ENCODE peak calls at places on chromosome 20, in four cellular contexts. N, H, C and I are unnamed samples.

GRCh38 chr20:41231136-41231535 is 86.4 kb downstream of the ZHX3 start:
- DNase-seq in C (no peak), N (no peak), H (no peak), I (no peak)

GRCh38 chr20:54040528-54040927 is 29.9 kb downstream of the BCAS1 start:
- DNase-seq in C (no peak), N (no peak), H (no peak), I (no peak)

GRCh38 chr20:13302647-13303425 is 81.8 kb downstream of the ISM1 start:
- DNase-seq in H (peak; percentile 61), C (no peak), N (no peak), I (peak; percentile 53)

GRCh38 chr20:21315138-21315537 is 12.0 kb downstream of the XRN2 start:
- DNase-seq in C (peak; percentile 78), H (peak; percentile 10), N (no peak), I (no peak)

GRCh38 chr20:33689973-33690372 is 3.8 kb upstream of the E2F1 start:
- DNase-seq in C (peak; percentile 66), H (no peak), N (no peak), I (no peak)

GRCh38 chr20:40991181-40991889 is 37.3 kb upstream of the TOP1 start:
- DNase-seq in N (no peak), H (peak; percentile 23), C (no peak), I (no peak)

GRCh38 chr20:768426-768978 is at the start of gene SLC52A3:
- DNase-seq in N (no peak), C (no peak), H (peak; percentile 33), I (peak; percentile 86)

GRCh38 chr20:11582073-11582472 is 335.6 kb upstream of the BTBD3 start:
- DNase-seq in C (no peak), N (no peak), H (no peak), I (no peak)

GRCh38 chr20:25249198-25249931 is 1.5 kb downstream of the PYGB start:
- DNase-seq in C (peak; percentile 15), N (no peak), H (no peak), I (peak; percentile 8)

GRCh38 chr20:20138301-20139064 is 86.2 kb downstream of the CFAP61 start:
- DNase-seq in C (no peak), H (no peak), N (no peak), I (no peak)

GRCh38 chr20:19758888-19759331 is 852 bp downstream of the RIN2 start:
- DNase-seq in C (no peak), H (peak; percentile 54), N (peak; percentile 52), I (peak; percentile 76)

GRCh38 chr20:49447946-49448809 is 34.3 kb downstream of the KCNB1 start:
- DNase-seq in N (no peak), H (no peak), C (no peak), I (no peak)

GRCh38 chr20:49627329-49627761 is 59.4 kb upstream of the PTGIS start:
- DNase-seq in H (peak; percentile 86), C (no peak), N (no peak), I (no peak)

GRCh38 chr20:38017959-38018358 is 15.3 kb downstream of the TTI1 start:
- DNase-seq in C (no peak), N (no peak), H (no peak), I (no peak)

GRCh38 chr20:59820204-59821041 is 113.0 kb downstream of the SYCP2 start:
- DNase-seq in C (no peak), N (no peak), H (no peak), I (peak; percentile 11)

GRCh38 chr20:43901296-43901695 is 13.4 kb upstream of the TOX2 start:
- DNase-seq in C (no peak), N (no peak), H (no peak), I (no peak)

GRCh38 chr20:18972251-18972876 is 158.8 kb downstream of the SCP2D1 start:
- DNase-seq in N (no peak), C (no peak), H (no peak), I (no peak)

GRCh38 chr20:57427239-57428127 is 36.3 kb downstream of the RBM38 start:
- DNase-seq in C (no peak), H (peak; percentile 85), N (no peak), I (no peak)

GRCh38 chr20:32333181-32333987 is 24.7 kb upstream of the ASXL1 start:
- DNase-seq in N (no peak), H (peak; percentile 44), C (no peak), I (no peak)

GRCh38 chr20:47274449-47275108 is 81.9 kb downstream of the ZMYND8 start:
- DNase-seq in H (peak; percentile 74), N (no peak), C (peak; percentile 97), I (no peak)

GRCh38 chr20:21394120-21394519 is 3.2 kb downstream of the NKX2-4 start:
- DNase-seq in H (no peak), C (no peak), N (no peak), I (no peak)

GRCh38 chr20:47206962-47207641 is 149.4 kb downstream of the ZMYND8 start:
- DNase-seq in H (no peak), C (no peak), N (peak; percentile 8), I (no peak)

GRCh38 chr20:57705103-57705899 is 4.5 kb downstream of the PMEPA1 start:
- DNase-seq in N (no peak), H (no peak), C (no peak), I (no peak)

GRCh38 chr20:7571521-7572065 is 368.7 kb downstream of the HAO1 start:
- DNase-seq in H (no peak), N (no peak), C (no peak), I (no peak)

GRCh38 chr20:21114584-21114983 is 8.4 kb upstream of the LINC00237 start:
- DNase-seq in C (no peak), H (no peak), N (no peak), I (no peak)

GRCh38 chr20:43389839-43390626 is 67.7 kb upstream of the SRSF6 start:
- DNase-seq in H (peak; percentile 46), C (no peak), N (peak; percentile 26), I (peak; percentile 67)

GRCh38 chr20:47502271-47502730 is 614 bp downstream of the NCOA3 start:
- DNase-seq in C (peak; percentile 8), H (peak; percentile 53), N (peak; percentile 41), I (no peak)

GRCh38 chr20:539848-540247 is 3.7 kb downstream of the CSNK2A1 start:
- DNase-seq in C (peak; percentile 49), H (peak; percentile 68), N (no peak), I (no peak)

GRCh38 chr20:6626805-6627204 is 140.7 kb upstream of the BMP2 start:
- DNase-seq in N (no peak), C (no peak), H (no peak), I (peak; percentile 57)

GRCh38 chr20:38985603-38986170 is 23.5 kb downstream of the DHX35 start:
- DNase-seq in N (no peak), H (peak; percentile 71), C (peak; percentile 73), I (no peak)

GRCh38 chr20:47970282-47970903 is 185.1 kb upstream of the SULF2 start:
- DNase-seq in C (no peak), H (no peak), N (no peak), I (no peak)

GRCh38 chr20:20785226-20785625 is 72.8 kb upstream of the RALGAPA2 start:
- DNase-seq in H (no peak), C (no peak), N (no peak), I (no peak)

GRCh38 chr20:34710568-34710839 is 6.4 kb downstream of the TP53INP2 start:
- DNase-seq in C (no peak), N (no peak), H (no peak), I (no peak)

GRCh38 chr20:34710861-34711574 is 6.9 kb downstream of the TP53INP2 start:
- DNase-seq in C (no peak), H (no peak), N (no peak), I (no peak)

GRCh38 chr20:34711813-34712430 is 7.8 kb downstream of the TP53INP2 start:
- DNase-seq in H (no peak), C (no peak), N (no peak), I (no peak)

GRCh38 chr20:34713194-34713943 is 9.2 kb downstream of the TP53INP2 start:
- DNase-seq in N (no peak), C (peak; percentile 100), H (peak; percentile 37), I (no peak)

GRCh38 chr20:34712525-34713192 is 8.5 kb downstream of the TP53INP2 start:
- DNase-seq in C (no peak), H (no peak), N (no peak), I (no peak)
- H4K8ac ChIP-seq in C (no peak overlapping the region), H (no peak overlapping the region), N (no peak overlapping the region), I (no peak overlapping the region)

DNA sequence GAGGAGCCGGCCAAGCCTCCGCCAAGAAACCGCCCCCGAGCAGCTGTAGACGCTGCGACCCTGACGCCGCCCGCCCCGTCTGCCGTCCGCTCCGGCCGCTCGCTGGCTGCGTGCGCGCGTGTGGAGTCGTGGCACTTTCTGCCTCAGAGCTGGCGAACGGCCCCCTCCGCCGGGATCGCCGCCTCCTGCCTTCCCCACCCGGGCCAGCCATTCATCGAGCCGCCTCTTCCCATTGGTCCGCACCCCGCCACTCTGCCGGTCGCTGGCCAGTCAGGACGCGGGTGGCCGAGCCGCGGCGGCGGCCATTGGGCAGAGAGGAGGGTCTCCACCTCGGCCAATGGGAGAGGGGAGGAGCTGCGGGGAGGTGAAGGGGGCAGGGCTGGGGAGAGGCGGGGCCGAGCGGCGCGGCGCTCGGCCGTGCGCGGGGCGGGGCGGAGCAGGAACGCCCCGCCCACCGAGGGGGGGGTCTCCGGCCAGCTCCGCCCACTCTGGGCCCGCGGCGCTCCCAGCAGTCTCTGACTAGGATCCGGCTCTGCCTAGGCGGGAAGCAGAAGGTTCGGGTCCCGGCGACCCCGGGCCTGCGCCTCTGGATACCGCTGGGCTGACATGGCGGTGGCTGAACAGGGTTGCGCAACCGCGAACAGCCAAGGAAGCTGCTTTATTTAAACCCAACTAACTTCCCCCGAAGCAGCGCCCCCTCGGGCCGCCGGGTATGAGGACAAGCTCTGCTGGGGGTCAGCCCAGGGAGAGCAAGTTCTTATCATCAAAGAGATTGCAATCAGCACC is at the start of gene RRBP1:
- DNase-seq in C (peak; percentile 97), H (peak; percentile 98), N (peak; percentile 97), I (peak; percentile 98)
- H3K14ac ChIP-seq in C (peak within 1 kb of the TSS; percentile 75), H (peak within 1 kb of the TSS; percentile 93), N (no peak within 1 kb of the TSS), I (peak within 1 kb of the TSS; percentile 10)

DNA sequence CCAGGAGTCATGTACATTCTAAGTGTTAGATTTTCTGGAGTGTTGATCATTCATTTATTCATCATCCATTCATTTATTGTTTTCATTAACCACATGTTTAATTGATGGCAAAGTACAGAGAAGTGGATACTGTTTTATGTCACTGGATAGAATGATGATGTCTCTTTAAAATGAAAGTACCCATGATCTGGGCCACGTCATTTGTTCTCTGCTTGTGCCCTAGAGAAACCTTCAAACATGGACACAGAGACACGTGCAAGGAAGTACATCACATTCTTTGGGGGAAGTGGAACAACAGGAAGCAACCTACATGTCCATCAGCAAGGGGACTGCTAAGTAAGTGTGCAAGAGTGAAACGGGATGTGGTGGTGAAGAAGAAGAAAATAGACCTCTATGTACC is 75.8 kb upstream of the TSHZ2 start:
- DNase-seq in H (no peak), N (no peak), C (no peak), I (no peak)
- H4K8ac ChIP-seq in H (no peak overlapping the region), N (no peak overlapping the region), C (no peak overlapping the region), I (no peak overlapping the region)

DNA sequence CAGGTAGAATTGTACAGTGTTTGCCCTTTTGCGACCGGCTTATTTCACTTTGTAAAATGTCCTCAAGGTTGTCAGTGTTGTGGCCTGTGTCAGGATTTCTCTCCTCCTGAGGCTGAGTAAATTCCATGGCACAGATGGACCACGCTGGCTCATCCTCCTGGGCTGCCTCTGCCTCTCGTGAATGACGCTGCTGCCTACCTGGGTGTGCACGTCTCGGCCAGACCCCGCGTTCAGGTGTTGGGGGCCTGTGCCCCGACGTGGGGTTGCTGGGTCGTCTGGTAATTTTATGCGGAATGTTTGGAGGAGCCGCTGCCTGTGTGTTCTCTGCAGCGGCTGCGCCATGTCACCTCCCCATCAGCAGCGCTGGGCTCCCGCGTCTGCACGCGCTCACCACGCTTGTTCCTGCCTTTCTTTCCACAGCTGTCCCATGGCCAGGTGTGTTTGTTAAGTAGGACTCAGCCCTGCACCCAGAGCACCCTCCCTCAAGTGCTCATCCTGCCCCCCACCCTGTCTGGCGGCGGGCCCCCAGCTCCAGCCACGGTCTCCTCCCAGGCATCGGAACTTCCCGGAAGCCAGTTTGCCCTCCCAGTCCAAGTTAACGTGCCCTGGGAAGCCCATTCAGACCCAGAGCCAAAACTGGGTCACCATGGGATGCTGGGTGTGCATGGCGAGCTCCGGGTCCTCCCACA is 36.1 kb upstream of the CHRNA4 start:
- DNase-seq in H (no peak), N (no peak), C (no peak), I (no peak)
- H3K14ac ChIP-seq in H (no peak overlapping the region), N (peak overlapping the region; percentile 75), C (no peak overlapping the region), I (no peak overlapping the region)